ENCODE peak calls at places on chromosomes 2 and 18, in five cellular contexts. W is NCI-H526 treated with DMSO at 0.1 percent for 48 hours; F is Peyer's patch; G is stimulated activated CD8-positive, alpha-beta memory T cell treated with anti-CD3 and anti-CD28 coated beads, Interleukin-15, amount 100 ng/mL, for 4 hours; K is C1 segment of cervical spinal cord. S is an unnamed sample.

GRCh38 chr18:48931680-48932461 is 18.9 kb downstream of the SMAD7 start:
- DNase-seq in W (no peak), F (no peak), G (no peak), K (no peak), S (no peak)

GRCh38 chr2:239042551-239043320 is 194.9 kb downstream of the TWIST2 start:
- DNase-seq in W (no peak), F (no peak), G (no peak), K (no peak), S (no peak)

GRCh38 chr2:223696719-223697118 is 94.6 kb upstream of the SCG2 start:
- DNase-seq in W (no peak), F (no peak), G (no peak), K (no peak), S (no peak)

GRCh38 chr18:45050712-45051639 is 370.3 kb downstream of the SETBP1 start:
- DNase-seq in W (no peak), F (no peak), G (no peak), K (no peak), S (no peak)

GRCh38 chr18:59432796-59433195 is 73.7 kb upstream of the LMAN1 start:
- DNase-seq in W (no peak), F (no peak), G (no peak), K (no peak), S (no peak)

GRCh38 chr2:47023332-47023731 is 107.7 kb upstream of the MCFD2 start:
- DNase-seq in W (no peak), F (no peak), G (no peak), K (no peak), S (no peak)

GRCh38 chr2:209388416-209389037 is 35.3 kb upstream of the MAP2 start:
- DNase-seq in W (no peak), F (no peak), G (no peak), K (no peak), S (no peak)

GRCh38 chr2:151459368-151459767 is 49.7 kb downstream of the RIF1 start:
- DNase-seq in W (no peak), F (no peak), G (no peak), K (no peak), S (no peak)

GRCh38 chr2:182980115-182980514 is 58.1 kb downstream of the NCKAP1 start:
- DNase-seq in W (peak; percentile 53), F (no peak), G (no peak), K (no peak), S (no peak)

S was measured in mucosa of descending colon.